ENCODE peak calls at places on chromosomes 5 and 9, in four cellular contexts. One of them, this sample, is unnamed.

GRCh38 chr5:141883184-141883947 is 5.2 kb upstream of the PCDH1 start:
- DNase-seq in K562: peak
- DNase-seq in GM12878: no peak
- DNase-seq in HepG2: no peak
- DNase-seq in this sample: no peak

GRCh38 chr5:128197911-128198522 is 114.5 kb downstream of the SLC12A2 start:
- DNase-seq in K562: peak
- DNase-seq in GM12878: no peak
- DNase-seq in HepG2: no peak
- DNase-seq in this sample: no peak

GRCh38 chr5:177098772-177099152 is 12.0 kb downstream of the FGFR4 start:
- DNase-seq in K562: no peak
- DNase-seq in GM12878: no peak
- DNase-seq in HepG2: no peak
- DNase-seq in this sample: no peak

GRCh38 chr9:130768265-130768664 is 66.8 kb upstream of the ABL1 start:
- DNase-seq in K562: no peak
- DNase-seq in GM12878: no peak
- DNase-seq in HepG2: peak
- DNase-seq in this sample: no peak

GRCh38 chr5:130198927-130199326 is 294.7 kb downstream of the CHSY3 start:
- DNase-seq in K562: no peak
- DNase-seq in GM12878: no peak
- DNase-seq in HepG2: peak
- DNase-seq in this sample: peak

GRCh38 chr5:178602752-178603151 is 12.6 kb upstream of the COL23A1 start:
- DNase-seq in K562: no peak
- DNase-seq in GM12878: no peak
- DNase-seq in HepG2: no peak
- DNase-seq in this sample: no peak

GRCh38 chr5:100840364-100840763 is 62.7 kb downstream of the ST8SIA4 start:
- DNase-seq in K562: no peak
- DNase-seq in GM12878: peak
- DNase-seq in HepG2: no peak
- DNase-seq in this sample: no peak

GRCh38 chr5:38715671-38716070 is 130.1 kb upstream of the OSMR start:
- DNase-seq in K562: no peak
- DNase-seq in GM12878: no peak
- DNase-seq in HepG2: peak
- DNase-seq in this sample: no peak

GRCh38 chr5:143677403-143677802 is 134.6 kb upstream of the HMHB1 start:
- DNase-seq in K562: no peak
- DNase-seq in GM12878: no peak
- DNase-seq in HepG2: no peak
- DNase-seq in this sample: no peak

GRCh38 chr5:179746872-179747271 is 14.2 kb downstream of the MAML1 start:
- DNase-seq in K562: no peak
- DNase-seq in GM12878: no peak
- DNase-seq in HepG2: no peak
- DNase-seq in this sample: no peak

GRCh38 chr9:93267681-93268505 is 84.0 kb downstream of the WNK2 start:
- DNase-seq in K562: no peak
- DNase-seq in GM12878: no peak
- DNase-seq in HepG2: no peak
- DNase-seq in this sample: no peak

GRCh38 chr5:159103086-159103485 is 3.4 kb upstream of the EBF1 start:
- DNase-seq in K562: no peak
- DNase-seq in GM12878: no peak
- DNase-seq in HepG2: no peak
- DNase-seq in this sample: no peak

GRCh38 chr5:51388488-51389325 is 5.5 kb downstream of the ISL1 start:
- DNase-seq in K562: no peak
- DNase-seq in GM12878: no peak
- DNase-seq in HepG2: no peak
- DNase-seq in this sample: no peak

GRCh38 chr9:20563917-20564316 is 58.4 kb downstream of the MLLT3 start:
- DNase-seq in K562: no peak
- DNase-seq in GM12878: no peak
- DNase-seq in HepG2: no peak
- DNase-seq in this sample: no peak

GRCh38 chr9:26243722-26244121 is 565.5 kb upstream of the TUSC1 start:
- DNase-seq in K562: no peak
- DNase-seq in GM12878: no peak
- DNase-seq in HepG2: no peak
- DNase-seq in this sample: no peak

GRCh38 chr9:135489188-135489918 is 9.8 kb downstream of the PPP1R26 start:
- DNase-seq in K562: no peak
- DNase-seq in GM12878: no peak
- DNase-seq in HepG2: no peak
- DNase-seq in this sample: no peak

GRCh38 chr9:27467486-27467885 is 56.6 kb upstream of the IFNK start:
- DNase-seq in K562: no peak
- DNase-seq in GM12878: no peak
- DNase-seq in HepG2: no peak
- DNase-seq in this sample: no peak

GRCh38 chr5:124901081-124901480 is 154.6 kb upstream of the ZNF608 start:
- DNase-seq in K562: no peak
- DNase-seq in GM12878: no peak
- DNase-seq in HepG2: no peak
- DNase-seq in this sample: no peak

GRCh38 chr5:153756540-153756939 is 266.1 kb downstream of the GRIA1 start:
- DNase-seq in K562: peak
- DNase-seq in GM12878: no peak
- DNase-seq in HepG2: no peak
- DNase-seq in this sample: no peak

GRCh38 chr5:142506046-142506445 is 179.8 kb downstream of the FGF1 start:
- DNase-seq in K562: no peak
- DNase-seq in GM12878: no peak
- DNase-seq in HepG2: no peak
- DNase-seq in this sample: no peak

GRCh38 chr9:114370251-114370984 is 17.4 kb downstream of the AKNA start:
- DNase-seq in K562: no peak
- DNase-seq in GM12878: no peak
- DNase-seq in HepG2: no peak
- DNase-seq in this sample: peak

GRCh38 chr9:107711528-107711927 is 222.0 kb upstream of the KLF4 start:
- DNase-seq in K562: no peak
- DNase-seq in GM12878: no peak
- DNase-seq in HepG2: no peak
- DNase-seq in this sample: no peak

GRCh38 chr9:3434594-3434993 is 91.2 kb downstream of the RFX3 start:
- DNase-seq in K562: no peak
- DNase-seq in GM12878: no peak
- DNase-seq in HepG2: no peak
- DNase-seq in this sample: no peak

DNA sequence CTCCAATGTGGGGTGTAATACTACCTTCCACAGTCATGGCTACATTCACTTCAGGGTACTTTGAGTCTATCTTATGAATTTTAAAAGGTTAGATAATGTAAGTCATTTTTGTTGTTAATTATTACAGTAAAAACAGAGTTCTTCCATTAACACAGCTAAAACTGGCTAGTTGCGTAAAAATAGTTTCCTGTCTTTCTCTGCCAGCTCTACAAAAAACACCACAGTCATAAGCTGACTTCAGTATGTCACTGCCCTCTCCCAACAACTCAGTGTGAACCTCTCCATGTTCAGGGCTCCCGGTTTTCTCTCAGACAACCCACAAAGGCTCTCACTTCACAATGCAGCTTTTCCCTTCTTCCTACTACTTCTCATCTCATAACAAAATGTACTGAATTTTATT is 84.8 kb upstream of the ITGA1 start:
- DNase-seq in K562: no peak
- DNase-seq in GM12878: no peak
- DNase-seq in HepG2: no peak
- DNase-seq in this sample: no peak
- TF ChIP-seq HDAC6 in K562: no peak
- TF ChIP-seq HDAC6 in GM12878: no peak
- TF ChIP-seq HDAC6 in HepG2: no peak
- TF ChIP-seq HDAC6 in this sample: no peak

GRCh38 chr5:99088309-99088708 is 159.5 kb upstream of the CHD1 start:
- DNase-seq in K562: no peak
- DNase-seq in GM12878: no peak
- DNase-seq in HepG2: peak
- DNase-seq in this sample: no peak
- H3K4me2 ChIP-seq in K562: peak
- H3K4me2 ChIP-seq in GM12878: no peak
- H3K4me2 ChIP-seq in HepG2: no peak
- H3K4me2 ChIP-seq in this sample: no peak

DNA sequence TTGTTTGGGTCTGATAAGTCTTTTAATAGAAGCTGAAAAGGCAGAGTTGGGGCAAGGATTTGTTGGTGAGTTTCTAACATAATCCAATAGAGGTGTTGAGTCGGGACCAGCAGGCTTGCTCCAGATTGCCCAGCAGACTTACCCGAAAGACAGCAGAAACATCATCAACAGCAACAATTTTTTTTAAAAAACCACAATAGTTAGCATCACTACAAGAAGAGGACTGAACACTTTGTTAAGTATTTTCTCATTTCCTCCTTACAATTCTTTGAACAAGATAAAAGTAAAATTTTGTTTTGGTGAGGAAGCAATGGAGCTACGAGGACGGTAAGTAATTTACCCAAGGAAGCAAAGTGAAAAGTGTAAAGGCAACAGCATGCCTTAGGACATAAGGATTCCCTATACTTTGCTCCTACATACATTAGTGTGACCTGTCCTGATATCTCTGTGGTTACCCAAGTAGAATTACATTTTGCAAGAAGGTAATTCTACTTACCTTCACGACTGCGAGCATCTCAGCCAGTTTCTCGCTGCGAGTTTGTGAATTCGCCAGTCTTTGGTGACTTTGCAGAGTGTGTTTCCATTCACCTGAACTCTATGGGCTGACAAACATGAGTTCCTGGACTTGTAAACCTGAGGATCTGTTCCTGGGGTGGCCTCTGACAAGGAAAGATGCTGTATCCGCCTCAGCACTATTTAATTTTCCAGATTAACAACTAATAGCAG is 13.2 kb downstream of the ITK start:
- DNase-seq in K562: no peak
- DNase-seq in GM12878: no peak
- DNase-seq in HepG2: no peak
- DNase-seq in this sample: no peak
- TF ChIP-seq HDAC6 in K562: no peak
- TF ChIP-seq HDAC6 in GM12878: no peak
- TF ChIP-seq HDAC6 in HepG2: no peak
- TF ChIP-seq HDAC6 in this sample: no peak

DNA sequence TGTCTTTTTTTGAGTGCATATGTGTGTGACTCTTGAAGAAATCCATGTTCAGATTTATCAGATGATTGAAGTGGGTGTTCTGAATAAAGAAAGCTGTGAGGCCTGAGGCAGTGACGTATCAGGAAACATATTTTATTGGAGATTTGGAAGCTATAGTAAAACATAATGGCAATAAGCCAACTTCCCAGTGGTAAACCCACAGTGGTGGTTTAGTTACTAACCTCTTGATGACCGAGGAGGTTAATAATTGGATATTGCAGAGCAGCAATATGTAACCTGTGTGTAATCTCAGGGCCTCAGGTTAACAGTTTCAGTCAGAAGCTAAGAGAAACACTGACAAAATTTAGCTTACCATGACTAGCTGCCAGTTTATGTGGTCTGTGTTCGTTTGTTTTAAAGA is 6.9 kb downstream of the RGMB start:
- DNase-seq in K562: no peak
- DNase-seq in GM12878: no peak
- DNase-seq in HepG2: no peak
- DNase-seq in this sample: no peak
- H3K4me2 ChIP-seq in K562: no peak
- H3K4me2 ChIP-seq in GM12878: peak
- H3K4me2 ChIP-seq in HepG2: no peak
- H3K4me2 ChIP-seq in this sample: no peak

This sample was measured in H1.